ENCODE peak calls at places on chromosomes 5 and 9, in eight cellular contexts. S, M, Y, G, A, W, I and Q are unnamed samples.

GRCh38 chr5:96432245-96433065 is 593 bp downstream of the PCSK1 start:
- DNase-seq in G (peak), S (peak), A (no peak), I (no peak), Y (peak), M (no peak), W (peak), Q (no peak)

GRCh38 chr5:10315824-10316509 is 8.3 kb upstream of the CMBL start:
- DNase-seq in G (no peak), Y (no peak), S (no peak), W (no peak), I (no peak), M (no peak), A (no peak), Q (no peak)

GRCh38 chr9:116589392-116590354 is 97.4 kb upstream of the TRIM32 start:
- DNase-seq in S (peak), G (no peak), Y (peak), A (no peak), I (no peak), W (peak), M (peak), Q (peak)

GRCh38 chr5:150992705-150993104 is 27.7 kb upstream of the GPX3 start:
- DNase-seq in G (no peak), I (no peak), Y (no peak), M (no peak), W (no peak), A (no peak), S (no peak), Q (no peak)

GRCh38 chr9:784202-784601 is 57.3 kb upstream of the DMRT1 start:
- DNase-seq in A (no peak), G (no peak), S (no peak), M (peak), Y (no peak), I (no peak), W (no peak), Q (peak)

GRCh38 chr9:13470836-13471235 is 191.3 kb upstream of the MPDZ start:
- DNase-seq in S (no peak), G (no peak), W (no peak), Y (no peak), M (no peak), A (no peak), I (no peak), Q (no peak)

GRCh38 chr5:147734839-147735238 is 47.7 kb downstream of the JAKMIP2 start:
- DNase-seq in M (no peak), G (no peak), A (no peak), W (no peak), S (no peak), I (no peak), Y (no peak), Q (no peak)

GRCh38 chr5:65760504-65761275 is 38.7 kb downstream of the NLN start:
- DNase-seq in G (peak), M (peak), I (peak), S (no peak), Y (peak), W (peak), A (peak), Q (peak)

GRCh38 chr9:90441814-90442213 is 200.8 kb downstream of the DIRAS2 start:
- DNase-seq in S (no peak), M (no peak), W (no peak), G (no peak), Y (no peak), A (no peak), I (no peak), Q (peak)

GRCh38 chr5:164145458-164145857 is 640.0 kb downstream of the MAT2B start:
- DNase-seq in A (no peak), W (no peak), Y (no peak), S (no peak), I (no peak), M (no peak), G (no peak), Q (no peak)

GRCh38 chr5:151417712-151418111 is 29.7 kb upstream of the SLC36A1 start:
- DNase-seq in G (no peak), M (no peak), Y (no peak), I (no peak), A (no peak), S (no peak), W (no peak), Q (no peak)

GRCh38 chr5:16550316-16550952 is 66.4 kb downstream of the RETREG1 start:
- DNase-seq in G (no peak), A (no peak), S (peak), W (peak), M (peak), I (peak), Y (peak), Q (peak)

GRCh38 chr9:125906144-125906543 is 159.0 kb downstream of the PBX3 start:
- DNase-seq in A (no peak), G (no peak), S (no peak), Y (peak), W (no peak), I (no peak), M (peak), Q (no peak)

GRCh38 chr9:92740446-92740961 is 24.1 kb downstream of the BICD2 start:
- DNase-seq in G (no peak), A (no peak), S (no peak), Y (no peak), I (no peak), M (no peak), W (no peak), Q (peak)

GRCh38 chr5:146967646-146968045 is 89.1 kb upstream of the PPP2R2B start:
- DNase-seq in A (no peak), Y (no peak), S (no peak), G (no peak), W (no peak), M (no peak), I (no peak), Q (no peak)

GRCh38 chr5:143124593-143124992 is 278.9 kb downstream of the NR3C1 start:
- DNase-seq in A (no peak), G (no peak), M (peak), Y (no peak), S (no peak), I (no peak), W (no peak), Q (no peak)

GRCh38 chr5:157913575-157913974 is 54.6 kb upstream of the CLINT1 start:
- DNase-seq in M (no peak), Y (no peak), S (no peak), W (no peak), G (no peak), A (no peak), I (no peak), Q (no peak)

GRCh38 chr9:33778700-33779351 is 16.5 kb upstream of the PRSS3 start:
- DNase-seq in Y (peak), M (peak), I (peak), A (peak), S (peak), W (peak), G (peak), Q (peak)

GRCh38 chr5:119808024-119808423 is 178.7 kb downstream of the FAM170A start:
- DNase-seq in A (no peak), S (no peak), Y (no peak), I (no peak), G (no peak), W (no peak), M (no peak), Q (no peak)

GRCh38 chr5:763397-763796 is 21.1 kb downstream of the ZDHHC11B start:
- DNase-seq in G (no peak), A (no peak), M (no peak), S (no peak), Y (no peak), I (no peak), W (no peak), Q (no peak)

GRCh38 chr5:151164687-151165392 is 7.3 kb upstream of the ANXA6 start:
- DNase-seq in G (peak), A (peak), I (peak), M (peak), S (peak), W (peak), Y (peak), Q (peak)